ENCODE peak calls at places on chromosome 2, in nine cellular contexts. W is activated T-helper 1 cell treated with anti-CD3 and anti-CD28 coated beads, Interleukin-2, amount 50 U/mL, for 16 hours; O is GM23248; U is A549; M is stimulated activated CD8-positive, alpha-beta memory T cell treated with anti-CD3 and anti-CD28 coated beads, Interleukin-15, amount 100 ng/mL, for 4 hours; L is HAP-1; X is central memory CD4-positive, alpha-beta T cell; N is thoracic aorta; T is Calu3. G is an unnamed sample.

GRCh38 chr2:43400508-43400907 is 174.1 kb upstream of the ZFP36L2 start:
- DNase-seq in M (no peak), W (no peak), X (no peak), O (no peak), U (peak), L (no peak), T (no peak), N (no peak), G (no peak)

GRCh38 chr2:199784512-199784911 is 66.5 kb downstream of the FTCDNL1 start:
- DNase-seq in U (no peak), L (no peak), O (no peak), T (no peak), M (no peak), X (no peak), W (no peak), N (no peak), G (no peak)

GRCh38 chr2:168490015-168490874 is 34.2 kb downstream of the CERS6 start:
- DNase-seq in L (peak), M (no peak), U (peak), N (no peak), T (no peak), W (peak), O (peak), X (peak), G (no peak)

GRCh38 chr2:180456811-180457210 is 449.7 kb upstream of the CWC22 start:
- DNase-seq in M (no peak), T (no peak), X (no peak), L (no peak), O (no peak), N (no peak), U (no peak), W (no peak), G (no peak)

GRCh38 chr2:2919574-2920365 is 457.8 kb downstream of the EIPR1 start:
- DNase-seq in T (no peak), X (no peak), N (no peak), O (no peak), L (no peak), U (no peak), M (no peak), W (no peak), G (no peak)

GRCh38 chr2:146414456-146414855 is 1430.4 kb upstream of the ACVR2A start:
- DNase-seq in X (no peak), O (no peak), M (no peak), L (no peak), N (no peak), U (no peak), W (no peak), T (no peak), G (no peak)

GRCh38 chr2:125371867-125372266 is 1284.1 kb upstream of the GYPC start:
- DNase-seq in O (no peak), L (no peak), T (no peak), X (no peak), M (no peak), N (no peak), U (no peak), W (no peak), G (no peak)

GRCh38 chr2:155169317-155169716 is 470.8 kb downstream of the KCNJ3 start:
- DNase-seq in O (no peak), U (no peak), T (no peak), L (no peak), M (no peak), N (no peak), X (no peak), W (no peak), G (no peak)

GRCh38 chr2:127090281-127091128 is 16.4 kb downstream of the BIN1 start:
- DNase-seq in X (no peak), M (no peak), N (no peak), T (no peak), U (no peak), O (no peak), W (no peak), L (no peak), G (no peak)

G was measured in activated gamma-delta T cell.